ENCODE peak calls at places on chromosomes 3 and 15, in seven cellular contexts. One of them, this sample, is unnamed.

GRCh38 chr15:64774556-64775523 is 549 bp downstream of the RBPMS2 start:
- DNase-seq in activated CD8-positive, alpha-beta T cell treated with anti-CD3 and anti-CD28 coated beads for 36 hours: peak
- DNase-seq in heart right ventricle: peak
- DNase-seq in upper lobe of right lung: no peak
- DNase-seq in ovary: peak
- DNase-seq in GM13976: no peak
- DNase-seq in thyroid gland: peak
- DNase-seq in this sample: peak

GRCh38 chr3:129054605-129055104 is 5.9 kb upstream of the GP9 start:
- DNase-seq in activated CD8-positive, alpha-beta T cell treated with anti-CD3 and anti-CD28 coated beads for 36 hours: no peak
- DNase-seq in heart right ventricle: no peak
- DNase-seq in upper lobe of right lung: no peak
- DNase-seq in ovary: no peak
- DNase-seq in GM13976: no peak
- DNase-seq in thyroid gland: no peak
- DNase-seq in this sample: peak

GRCh38 chr15:92902020-92902419 is 1.9 kb downstream of the CHD2 start:
- DNase-seq in activated CD8-positive, alpha-beta T cell treated with anti-CD3 and anti-CD28 coated beads for 36 hours: no peak
- DNase-seq in heart right ventricle: no peak
- DNase-seq in upper lobe of right lung: no peak
- DNase-seq in ovary: no peak
- DNase-seq in GM13976: no peak
- DNase-seq in thyroid gland: no peak
- DNase-seq in this sample: no peak

GRCh38 chr3:56822501-56822900 is 20.8 kb upstream of the ARHGEF3 start:
- DNase-seq in activated CD8-positive, alpha-beta T cell treated with anti-CD3 and anti-CD28 coated beads for 36 hours: no peak
- DNase-seq in heart right ventricle: no peak
- DNase-seq in upper lobe of right lung: no peak
- DNase-seq in ovary: no peak
- DNase-seq in GM13976: no peak
- DNase-seq in thyroid gland: peak
- DNase-seq in this sample: no peak

GRCh38 chr15:90930861-90931629 is 1.3 kb downstream of the HDDC3 start:
- DNase-seq in activated CD8-positive, alpha-beta T cell treated with anti-CD3 and anti-CD28 coated beads for 36 hours: peak
- DNase-seq in heart right ventricle: no peak
- DNase-seq in upper lobe of right lung: no peak
- DNase-seq in ovary: no peak
- DNase-seq in GM13976: no peak
- DNase-seq in thyroid gland: no peak
- DNase-seq in this sample: no peak

GRCh38 chr15:34358367-34358766 is 8.6 kb downstream of the LPCAT4 start:
- DNase-seq in activated CD8-positive, alpha-beta T cell treated with anti-CD3 and anti-CD28 coated beads for 36 hours: no peak
- DNase-seq in heart right ventricle: no peak
- DNase-seq in upper lobe of right lung: no peak
- DNase-seq in ovary: no peak
- DNase-seq in GM13976: peak
- DNase-seq in thyroid gland: no peak
- DNase-seq in this sample: no peak

GRCh38 chr3:17292556-17292955 is 407.8 kb downstream of the PLCL2 start:
- DNase-seq in activated CD8-positive, alpha-beta T cell treated with anti-CD3 and anti-CD28 coated beads for 36 hours: no peak
- DNase-seq in heart right ventricle: no peak
- DNase-seq in upper lobe of right lung: no peak
- DNase-seq in ovary: no peak
- DNase-seq in GM13976: no peak
- DNase-seq in thyroid gland: no peak
- DNase-seq in this sample: no peak

GRCh38 chr15:30922469-30923311 is 19.0 kb downstream of the FAN1 start:
- DNase-seq in activated CD8-positive, alpha-beta T cell treated with anti-CD3 and anti-CD28 coated beads for 36 hours: no peak
- DNase-seq in heart right ventricle: no peak
- DNase-seq in upper lobe of right lung: no peak
- DNase-seq in ovary: no peak
- DNase-seq in GM13976: no peak
- DNase-seq in thyroid gland: peak
- DNase-seq in this sample: no peak

GRCh38 chr3:112605285-112605684 is 35.7 kb downstream of the CCDC80 start:
- DNase-seq in activated CD8-positive, alpha-beta T cell treated with anti-CD3 and anti-CD28 coated beads for 36 hours: no peak
- DNase-seq in heart right ventricle: peak
- DNase-seq in upper lobe of right lung: no peak
- DNase-seq in ovary: no peak
- DNase-seq in GM13976: no peak
- DNase-seq in thyroid gland: peak
- DNase-seq in this sample: no peak

GRCh38 chr3:45904931-45905330 is 18.6 kb downstream of the CCR9 start:
- DNase-seq in activated CD8-positive, alpha-beta T cell treated with anti-CD3 and anti-CD28 coated beads for 36 hours: no peak
- DNase-seq in heart right ventricle: no peak
- DNase-seq in upper lobe of right lung: no peak
- DNase-seq in ovary: no peak
- DNase-seq in GM13976: peak
- DNase-seq in thyroid gland: no peak
- DNase-seq in this sample: no peak

GRCh38 chr3:10224794-10225660 is 23.2 kb upstream of the TATDN2 start:
- DNase-seq in activated CD8-positive, alpha-beta T cell treated with anti-CD3 and anti-CD28 coated beads for 36 hours: peak
- DNase-seq in heart right ventricle: peak
- DNase-seq in upper lobe of right lung: no peak
- DNase-seq in ovary: peak
- DNase-seq in GM13976: peak
- DNase-seq in thyroid gland: peak
- DNase-seq in this sample: no peak

GRCh38 chr15:83998486-83998885 is 237.1 kb upstream of the GOLGA6L4 start:
- DNase-seq in activated CD8-positive, alpha-beta T cell treated with anti-CD3 and anti-CD28 coated beads for 36 hours: no peak
- DNase-seq in heart right ventricle: no peak
- DNase-seq in upper lobe of right lung: no peak
- DNase-seq in ovary: no peak
- DNase-seq in GM13976: no peak
- DNase-seq in thyroid gland: no peak
- DNase-seq in this sample: no peak

GRCh38 chr15:31309893-31310606 is 16.6 kb upstream of the KLF13 start:
- DNase-seq in activated CD8-positive, alpha-beta T cell treated with anti-CD3 and anti-CD28 coated beads for 36 hours: no peak
- DNase-seq in heart right ventricle: no peak
- DNase-seq in upper lobe of right lung: no peak
- DNase-seq in ovary: no peak
- DNase-seq in GM13976: no peak
- DNase-seq in thyroid gland: no peak
- DNase-seq in this sample: no peak

GRCh38 chr3:51963951-51964451 is 3.3 kb downstream of the PCBP4 start:
- DNase-seq in activated CD8-positive, alpha-beta T cell treated with anti-CD3 and anti-CD28 coated beads for 36 hours: no peak
- DNase-seq in heart right ventricle: no peak
- DNase-seq in upper lobe of right lung: no peak
- DNase-seq in ovary: no peak
- DNase-seq in GM13976: no peak
- DNase-seq in thyroid gland: no peak
- DNase-seq in this sample: no peak

GRCh38 chr3:115415246-115415645 is 208.1 kb upstream of the GAP43 start:
- DNase-seq in activated CD8-positive, alpha-beta T cell treated with anti-CD3 and anti-CD28 coated beads for 36 hours: no peak
- DNase-seq in heart right ventricle: no peak
- DNase-seq in upper lobe of right lung: no peak
- DNase-seq in ovary: no peak
- DNase-seq in GM13976: no peak
- DNase-seq in thyroid gland: no peak
- DNase-seq in this sample: no peak

GRCh38 chr15:76339302-76340197 is 3.0 kb downstream of the ISL2 start:
- DNase-seq in activated CD8-positive, alpha-beta T cell treated with anti-CD3 and anti-CD28 coated beads for 36 hours: peak
- DNase-seq in heart right ventricle: no peak
- DNase-seq in upper lobe of right lung: no peak
- DNase-seq in ovary: no peak
- DNase-seq in GM13976: peak
- DNase-seq in thyroid gland: no peak
- DNase-seq in this sample: no peak

DNA sequence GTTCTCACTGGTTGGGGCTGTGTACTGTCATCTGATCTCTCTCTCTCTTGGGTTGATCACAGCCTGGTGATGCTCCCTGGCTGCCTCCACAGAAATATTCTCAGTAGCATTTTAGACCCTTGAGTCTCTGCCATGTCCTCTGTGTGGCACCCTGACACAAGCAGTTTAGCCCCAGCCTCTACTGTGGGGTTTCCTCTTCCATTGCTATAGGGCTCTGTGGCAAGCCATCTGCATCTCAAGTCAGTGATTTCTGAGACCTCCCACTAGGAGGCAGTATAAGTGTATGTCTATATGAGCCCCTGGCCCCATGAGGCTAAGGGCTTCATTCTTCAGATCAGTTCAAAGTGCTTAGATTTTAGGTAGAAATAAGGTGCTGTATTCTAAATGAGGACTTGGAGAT is 50.6 kb upstream of the PLAAT1 start:
- DNase-seq in activated CD8-positive, alpha-beta T cell treated with anti-CD3 and anti-CD28 coated beads for 36 hours: peak
- DNase-seq in heart right ventricle: no peak
- DNase-seq in upper lobe of right lung: no peak
- DNase-seq in ovary: no peak
- DNase-seq in GM13976: peak
- DNase-seq in thyroid gland: peak
- DNase-seq in this sample: no peak
- TF ChIP-seq CTCF in activated CD8-positive, alpha-beta T cell treated with anti-CD3 and anti-CD28 coated beads for 36 hours: no peak
- TF ChIP-seq CTCF in heart right ventricle: peak
- TF ChIP-seq CTCF in upper lobe of right lung: peak
- TF ChIP-seq CTCF in ovary: no peak
- TF ChIP-seq CTCF in GM13976: peak
- TF ChIP-seq CTCF in thyroid gland: peak
- TF ChIP-seq CTCF in this sample: peak

GRCh38 chr3:158773845-158774542 is 27.9 kb upstream of the MFSD1 start:
- DNase-seq in activated CD8-positive, alpha-beta T cell treated with anti-CD3 and anti-CD28 coated beads for 36 hours: no peak
- DNase-seq in heart right ventricle: no peak
- DNase-seq in upper lobe of right lung: no peak
- DNase-seq in ovary: no peak
- DNase-seq in GM13976: no peak
- DNase-seq in thyroid gland: no peak
- DNase-seq in this sample: no peak
- TF ChIP-seq CTCF in activated CD8-positive, alpha-beta T cell treated with anti-CD3 and anti-CD28 coated beads for 36 hours: peak
- TF ChIP-seq CTCF in heart right ventricle: no peak
- TF ChIP-seq CTCF in upper lobe of right lung: no peak
- TF ChIP-seq CTCF in ovary: no peak
- TF ChIP-seq CTCF in GM13976: no peak
- TF ChIP-seq CTCF in thyroid gland: no peak
- TF ChIP-seq CTCF in this sample: no peak

DNA sequence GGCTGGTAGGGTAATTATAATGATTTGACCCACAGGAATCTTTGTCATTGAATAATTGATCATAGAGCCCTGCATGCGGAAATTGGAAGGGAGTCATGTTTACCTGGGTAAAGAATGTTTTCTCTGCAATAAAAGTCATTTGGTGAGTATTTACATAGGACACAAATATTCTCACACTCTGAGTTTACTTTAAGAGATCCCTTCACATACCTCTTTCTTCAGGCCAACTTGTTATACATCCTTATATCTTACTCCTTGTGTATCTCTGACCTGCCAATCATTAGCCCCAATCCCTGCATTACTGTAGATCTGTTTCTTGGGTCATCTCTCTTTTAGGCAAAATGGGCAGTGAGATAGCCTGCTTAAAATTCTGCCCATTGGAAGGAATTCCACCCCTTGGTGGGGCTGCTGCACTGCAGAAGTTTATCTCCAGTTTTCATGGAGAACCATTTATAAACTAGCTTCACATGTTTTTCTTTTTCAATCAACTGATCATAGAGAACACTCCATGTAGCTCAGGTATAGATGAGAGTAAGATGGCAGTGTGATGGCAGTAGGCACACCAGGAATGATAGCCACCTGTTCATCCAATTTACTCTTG is 46.2 kb downstream of the ILDR1 start:
- DNase-seq in activated CD8-positive, alpha-beta T cell treated with anti-CD3 and anti-CD28 coated beads for 36 hours: peak
- DNase-seq in heart right ventricle: no peak
- DNase-seq in upper lobe of right lung: no peak
- DNase-seq in ovary: no peak
- DNase-seq in GM13976: no peak
- DNase-seq in thyroid gland: no peak
- DNase-seq in this sample: no peak
- TF ChIP-seq CTCF in activated CD8-positive, alpha-beta T cell treated with anti-CD3 and anti-CD28 coated beads for 36 hours: no peak
- TF ChIP-seq CTCF in heart right ventricle: no peak
- TF ChIP-seq CTCF in upper lobe of right lung: peak
- TF ChIP-seq CTCF in ovary: no peak
- TF ChIP-seq CTCF in GM13976: no peak
- TF ChIP-seq CTCF in thyroid gland: no peak
- TF ChIP-seq CTCF in this sample: no peak

GRCh38 chr3:182490601-182491485 is 302.5 kb upstream of the ATP11B start:
- DNase-seq in activated CD8-positive, alpha-beta T cell treated with anti-CD3 and anti-CD28 coated beads for 36 hours: no peak
- DNase-seq in heart right ventricle: no peak
- DNase-seq in upper lobe of right lung: no peak
- DNase-seq in ovary: no peak
- DNase-seq in GM13976: no peak
- DNase-seq in thyroid gland: no peak
- DNase-seq in this sample: no peak
- TF ChIP-seq CTCF in activated CD8-positive, alpha-beta T cell treated with anti-CD3 and anti-CD28 coated beads for 36 hours: peak
- TF ChIP-seq CTCF in heart right ventricle: peak
- TF ChIP-seq CTCF in upper lobe of right lung: peak
- TF ChIP-seq CTCF in ovary: no peak
- TF ChIP-seq CTCF in GM13976: no peak
- TF ChIP-seq CTCF in thyroid gland: no peak
- TF ChIP-seq CTCF in this sample: peak

DNA sequence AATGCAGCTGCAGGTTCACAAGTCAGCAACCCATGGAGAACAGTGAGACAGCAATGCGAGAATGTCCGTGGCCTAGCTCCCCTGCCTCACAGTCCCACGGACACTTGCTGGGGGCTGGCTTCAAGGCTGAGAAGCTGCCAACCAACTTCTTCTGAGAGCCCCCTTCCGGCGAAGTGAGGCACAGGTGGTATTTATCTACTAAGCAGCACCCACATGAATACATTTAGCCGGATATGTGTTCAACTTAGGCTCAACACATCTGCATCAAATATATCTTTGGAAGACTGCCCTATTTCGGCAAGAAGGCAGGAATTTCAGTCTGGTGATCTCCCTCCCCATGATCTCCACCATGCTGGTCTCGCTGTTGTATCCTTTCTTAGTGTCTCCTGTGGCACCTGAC is 341.0 kb upstream of the NR2E3 start:
- DNase-seq in activated CD8-positive, alpha-beta T cell treated with anti-CD3 and anti-CD28 coated beads for 36 hours: no peak
- DNase-seq in heart right ventricle: no peak
- DNase-seq in upper lobe of right lung: no peak
- DNase-seq in ovary: no peak
- DNase-seq in GM13976: no peak
- DNase-seq in thyroid gland: no peak
- DNase-seq in this sample: no peak
- TF ChIP-seq CTCF in activated CD8-positive, alpha-beta T cell treated with anti-CD3 and anti-CD28 coated beads for 36 hours: no peak
- TF ChIP-seq CTCF in heart right ventricle: no peak
- TF ChIP-seq CTCF in upper lobe of right lung: no peak
- TF ChIP-seq CTCF in ovary: no peak
- TF ChIP-seq CTCF in GM13976: no peak
- TF ChIP-seq CTCF in thyroid gland: no peak
- TF ChIP-seq CTCF in this sample: no peak

GRCh38 chr3:149657458-149657795 is 398 bp downstream of the WWTR1 start:
- DNase-seq in activated CD8-positive, alpha-beta T cell treated with anti-CD3 and anti-CD28 coated beads for 36 hours: no peak
- DNase-seq in heart right ventricle: peak
- DNase-seq in upper lobe of right lung: peak
- DNase-seq in ovary: no peak
- DNase-seq in GM13976: no peak
- DNase-seq in thyroid gland: peak
- DNase-seq in this sample: peak

GRCh38 chr3:149658444-149659172 is 783 bp upstream of the WWTR1 start:
- DNase-seq in activated CD8-positive, alpha-beta T cell treated with anti-CD3 and anti-CD28 coated beads for 36 hours: peak
- DNase-seq in heart right ventricle: peak
- DNase-seq in upper lobe of right lung: peak
- DNase-seq in ovary: peak
- DNase-seq in GM13976: peak
- DNase-seq in thyroid gland: peak
- DNase-seq in this sample: peak

GRCh38 chr3:149659173-149659468 is 1.3 kb upstream of the WWTR1 start:
- DNase-seq in activated CD8-positive, alpha-beta T cell treated with anti-CD3 and anti-CD28 coated beads for 36 hours: no peak
- DNase-seq in heart right ventricle: no peak
- DNase-seq in upper lobe of right lung: no peak
- DNase-seq in ovary: no peak
- DNase-seq in GM13976: no peak
- DNase-seq in thyroid gland: no peak
- DNase-seq in this sample: no peak

GRCh38 chr3:149655826-149656599 is 1.8 kb downstream of the WWTR1 start:
- DNase-seq in activated CD8-positive, alpha-beta T cell treated with anti-CD3 and anti-CD28 coated beads for 36 hours: no peak
- DNase-seq in heart right ventricle: no peak
- DNase-seq in upper lobe of right lung: no peak
- DNase-seq in ovary: no peak
- DNase-seq in GM13976: no peak
- DNase-seq in thyroid gland: peak
- DNase-seq in this sample: no peak

GRCh38 chr3:149657796-149658443 is at the start of gene WWTR1:
- DNase-seq in activated CD8-positive, alpha-beta T cell treated with anti-CD3 and anti-CD28 coated beads for 36 hours: peak
- DNase-seq in heart right ventricle: peak
- DNase-seq in upper lobe of right lung: peak
- DNase-seq in ovary: peak
- DNase-seq in GM13976: peak
- DNase-seq in thyroid gland: peak
- DNase-seq in this sample: peak
- TF ChIP-seq CTCF in activated CD8-positive, alpha-beta T cell treated with anti-CD3 and anti-CD28 coated beads for 36 hours: no peak
- TF ChIP-seq CTCF in heart right ventricle: no peak
- TF ChIP-seq CTCF in upper lobe of right lung: no peak
- TF ChIP-seq CTCF in ovary: no peak
- TF ChIP-seq CTCF in GM13976: no peak
- TF ChIP-seq CTCF in thyroid gland: peak
- TF ChIP-seq CTCF in this sample: no peak

This sample was measured in pancreas.